ENCODE peak calls at places on chromosomes 16 and 17, in ten cellular contexts. V is GM23338, S is prostate gland, X is transverse colon, L is endothelial cell of umbilical vein, E is SK-N-SH, Z is K562, T is breast epithelium, F is GM12892, J is sigmoid colon. K is an unnamed sample.

GRCh38 chr16:13021996-13022395 is 120.6 kb downstream of the SHISA9 start:
- DNase-seq in V (no peak), S (no peak), X (no peak), L (no peak), E (no peak), Z (no peak), T (no peak), F (no peak), J (no peak), K (no peak)

GRCh38 chr16:27084296-27085065 is 17.8 kb downstream of the C16orf82 start:
- DNase-seq in V (no peak), S (no peak), X (no peak), L (no peak), E (no peak), Z (no peak), T (peak; percentile 40), F (no peak), J (peak; percentile 48), K (no peak)

GRCh38 chr17:78114831-78115723 is 13.5 kb downstream of the TMC6 start:
- DNase-seq in V (no peak), S (peak; percentile 93), X (no peak), L (no peak), E (peak; percentile 49), Z (peak; percentile 2), T (no peak), F (no peak), J (no peak), K (no peak)

GRCh38 chr17:74271902-74272563 is 2.0 kb upstream of the DNAI2 start:
- DNase-seq in V (no peak), S (no peak), X (no peak), L (no peak), E (no peak), Z (no peak), T (no peak), F (no peak), J (peak; percentile 75), K (no peak)

GRCh38 chr17:3678095-3678820 is 9.6 kb downstream of the EMC6 start:
- DNase-seq in V (peak; percentile 75), S (no peak), X (no peak), L (no peak), E (no peak), Z (no peak), T (no peak), F (no peak), J (no peak), K (no peak)

GRCh38 chr17:58378895-58379824 is 27.2 kb upstream of the SUPT4H1 start:
- DNase-seq in V (no peak), S (no peak), X (no peak), L (no peak), E (no peak), Z (peak; percentile 50), T (no peak), F (no peak), J (no peak), K (no peak)

GRCh38 chr16:46859719-46860152 is 24.4 kb upstream of the GPT2 start:
- DNase-seq in V (peak; percentile 22), S (no peak), X (peak; percentile 59), L (peak; percentile 73), E (no peak), Z (peak; percentile 58), T (no peak), F (no peak), J (no peak), K (no peak)

GRCh38 chr16:4404247-4404966 is 12.0 kb downstream of the CORO7 start:
- DNase-seq in V (peak; percentile 96), S (no peak), X (peak; percentile 32), L (peak; percentile 44), E (peak; percentile 80), Z (peak; percentile 73), T (no peak), F (peak; percentile 51), J (no peak), K (peak; percentile 61)

GRCh38 chr17:72697602-72698146 is 394.8 kb downstream of the SLC39A11 start:
- DNase-seq in V (no peak), S (no peak), X (no peak), L (no peak), E (peak; percentile 75), Z (no peak), T (no peak), F (no peak), J (no peak), K (no peak)

GRCh38 chr17:4764612-4765011 is 7.1 kb upstream of the TM4SF5 start:
- DNase-seq in V (no peak), S (no peak), X (no peak), L (no peak), E (no peak), Z (no peak), T (no peak), F (no peak), J (no peak), K (no peak)

GRCh38 chr16:53912155-53912554 is 208.2 kb downstream of the FTO start:
- DNase-seq in V (no peak), S (no peak), X (no peak), L (no peak), E (no peak), Z (no peak), T (no peak), F (no peak), J (no peak), K (no peak)

GRCh38 chr17:28347261-28347891 is 10.0 kb downstream of the POLDIP2 start:
- DNase-seq in V (no peak), S (no peak), X (no peak), L (no peak), E (no peak), Z (no peak), T (no peak), F (no peak), J (no peak), K (no peak)
- TF ChIP-seq POLR2AphosphoS5 in V (no peak), S (no peak), X (no peak), L (no peak), E (peak; percentile 72), Z (no peak), T (peak; percentile 8), F (peak; percentile 29), J (no peak), K (peak; percentile 35)

DNA sequence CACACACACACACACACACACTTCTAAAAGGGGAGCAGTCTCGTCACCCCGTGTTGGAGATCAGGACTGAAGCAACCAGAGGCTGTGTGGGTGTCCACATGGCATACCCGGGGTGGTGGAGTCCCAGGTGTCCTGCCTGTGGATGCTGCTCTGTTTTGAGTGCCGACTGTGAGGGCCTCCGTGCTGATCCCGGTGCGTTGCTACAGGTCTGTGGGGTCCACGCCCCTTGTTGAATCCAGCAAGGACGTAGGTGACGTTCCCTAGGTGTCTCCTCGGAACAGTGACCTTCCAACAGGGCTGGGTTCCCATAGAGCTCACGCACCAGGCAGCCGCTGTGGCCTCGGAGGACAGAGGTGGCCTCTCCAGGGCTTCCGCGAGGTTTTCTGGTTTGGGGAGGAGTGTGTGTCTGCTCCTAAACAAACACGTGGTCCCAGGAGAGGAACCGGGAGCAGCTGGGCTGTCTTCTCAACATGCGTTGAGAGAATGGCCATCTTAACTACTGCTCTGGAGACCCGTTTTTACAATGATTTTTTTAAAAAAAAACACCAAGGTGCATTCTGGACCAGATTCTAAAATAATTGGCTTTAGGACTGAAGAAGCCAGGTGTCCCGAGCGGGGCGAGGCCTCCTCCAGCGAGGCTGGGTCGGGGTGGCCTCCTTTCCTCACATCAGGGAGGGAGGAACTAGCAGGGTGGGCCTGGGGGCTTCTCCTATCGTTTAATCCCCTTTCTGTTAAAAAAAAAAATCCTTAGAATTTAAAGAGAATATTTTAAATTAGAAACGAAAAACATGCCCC is 100.6 kb upstream of the ZNF750 start:
- DNase-seq in V (no peak), S (no peak), X (no peak), L (no peak), E (no peak), Z (no peak), T (no peak), F (no peak), J (peak; percentile 58), K (no peak)
- TF ChIP-seq POLR2AphosphoS5 in V (no peak), S (no peak), X (no peak), L (no peak), E (no peak), Z (no peak), T (no peak), F (no peak), J (no peak), K (no peak)

GRCh38 chr17:82779541-82779940 is 27.7 kb downstream of the TBCD start:
- DNase-seq in V (no peak), S (no peak), X (no peak), L (no peak), E (no peak), Z (no peak), T (no peak), F (no peak), J (no peak), K (no peak)

GRCh38 chr17:82776454-82776853 is 24.6 kb downstream of the TBCD start:
- DNase-seq in V (no peak), S (no peak), X (no peak), L (no peak), E (no peak), Z (no peak), T (no peak), F (no peak), J (no peak), K (no peak)

GRCh38 chr17:82772026-82772425 is 20.2 kb downstream of the TBCD start:
- DNase-seq in V (no peak), S (peak; percentile 54), X (peak; percentile 62), L (no peak), E (no peak), Z (no peak), T (no peak), F (no peak), J (no peak), K (no peak)

GRCh38 chr17:82780195-82780594 is 28.3 kb downstream of the TBCD start:
- DNase-seq in V (no peak), S (no peak), X (no peak), L (no peak), E (no peak), Z (no peak), T (no peak), F (no peak), J (no peak), K (no peak)

GRCh38 chr17:82775033-82775823 is 23.4 kb downstream of the TBCD start:
- DNase-seq in V (peak; percentile 83), S (peak; percentile 70), X (peak; percentile 76), L (peak; percentile 44), E (peak; percentile 41), Z (peak; percentile 41), T (peak; percentile 83), F (peak; percentile 63), J (peak; percentile 81), K (peak; percentile 69)
- TF ChIP-seq POLR2AphosphoS5 in V (no peak), S (peak; percentile 24), X (no peak), L (no peak), E (no peak), Z (no peak), T (no peak), F (no peak), J (no peak), K (no peak)

DNA sequence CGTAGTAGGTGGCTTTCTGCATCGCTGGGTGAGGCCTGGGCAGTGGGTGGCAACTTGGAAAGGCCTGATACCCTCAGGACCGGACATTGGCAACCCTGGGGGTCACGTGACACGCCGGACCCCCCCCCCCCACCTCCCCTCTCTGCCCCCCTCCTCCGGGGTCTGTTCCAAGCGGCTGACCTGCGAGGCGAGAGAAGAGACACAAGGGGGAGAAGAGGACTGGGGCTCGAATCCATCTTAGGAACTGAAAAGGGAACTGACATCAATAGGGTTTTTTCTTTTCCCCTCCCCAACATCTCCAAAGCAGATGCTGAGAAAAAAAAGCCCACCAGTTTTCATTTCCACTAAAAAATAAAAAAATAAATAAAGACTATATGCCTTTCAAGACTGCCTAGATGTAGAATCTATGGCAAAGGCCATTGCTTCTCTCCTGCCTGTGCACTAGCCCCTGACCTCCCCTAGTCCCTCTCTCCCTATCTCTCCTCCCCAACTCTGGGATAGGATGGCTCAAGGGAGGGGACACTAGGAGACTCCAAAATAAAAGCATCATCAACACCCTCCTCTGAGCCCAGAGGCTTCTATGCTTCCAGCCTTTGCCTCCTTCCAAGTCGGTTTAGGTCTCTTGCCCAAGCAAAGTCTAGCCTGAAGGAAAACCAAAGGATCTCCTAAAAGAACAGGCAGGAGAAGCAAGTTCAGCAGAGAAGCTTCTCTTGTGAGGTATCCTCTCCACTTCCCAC is 7.7 kb upstream of the HOXB2 start:
- DNase-seq in V (peak; percentile 48), S (no peak), X (no peak), L (no peak), E (no peak), Z (no peak), T (no peak), F (no peak), J (peak; percentile 81), K (no peak)
- TF ChIP-seq POLR2AphosphoS5 in V (no peak), S (no peak), X (peak; percentile 52), L (no peak), E (no peak), Z (no peak), T (no peak), F (no peak), J (peak; percentile 78), K (no peak)